ENCODE peak calls at places on chromosomes 3 and 15, in ten cellular contexts. T is WTC11; L is germinal center; N is endodermal cell; S is skeletal muscle cell; Y is AG08396; R is mucosa of descending colon; M is stimulated activated CD4-positive, alpha-beta T cell treated with anti-CD3 and anti-CD28 coated beads, TNF-alpha, amount 100 ng/mL, for 4 hours; U is A172; O is T-cell. E is an unnamed sample.

GRCh38 chr3:129112308-129113052 is 9.1 kb downstream of the RAB43 start:
- DNase-seq in T (no peak), L (no peak), N (no peak), S (peak), Y (no peak), R (no peak), M (no peak), U (no peak), O (no peak), E (no peak)

GRCh38 chr15:74403981-74404563 is 29.7 kb downstream of the SEMA7A start:
- DNase-seq in T (no peak), L (peak), N (no peak), S (no peak), Y (no peak), R (no peak), M (no peak), U (no peak), O (no peak), E (no peak)

GRCh38 chr15:76843269-76843668 is 61.9 kb downstream of the SCAPER start:
- DNase-seq in T (no peak), L (no peak), N (no peak), S (no peak), Y (no peak), R (no peak), M (no peak), U (no peak), O (no peak), E (no peak)

GRCh38 chr3:187841552-187841951 is 96.3 kb upstream of the BCL6 start:
- DNase-seq in T (no peak), L (no peak), N (no peak), S (no peak), Y (peak), R (no peak), M (no peak), U (peak), O (no peak), E (no peak)

GRCh38 chr3:25843332-25843731 is 53.4 kb downstream of the OXSM start:
- DNase-seq in T (no peak), L (no peak), N (no peak), S (no peak), Y (no peak), R (no peak), M (no peak), U (no peak), O (no peak), E (no peak)

GRCh38 chr15:99502661-99503060 is 63.1 kb upstream of the MEF2A start:
- DNase-seq in T (no peak), L (no peak), N (peak), S (no peak), Y (no peak), R (no peak), M (no peak), U (no peak), O (no peak), E (no peak)

GRCh38 chr15:79168922-79169322 is 78.3 kb upstream of the RASGRF1 start:
- DNase-seq in T (peak), L (no peak), N (peak), S (no peak), Y (no peak), R (no peak), M (no peak), U (peak), O (no peak), E (no peak)

GRCh38 chr15:94231728-94232086 is 346 bp downstream of the MCTP2 start:
- DNase-seq in T (no peak), L (peak), N (no peak), S (no peak), Y (peak), R (no peak), M (no peak), U (no peak), O (no peak), E (no peak)

GRCh38 chr15:90701880-90702630 is 15.1 kb upstream of the BLM start:
- DNase-seq in T (no peak), L (no peak), N (no peak), S (no peak), Y (no peak), R (peak), M (no peak), U (no peak), O (no peak), E (no peak)

GRCh38 chr3:112499328-112499727 is at the start of gene BTLA:
- DNase-seq in T (no peak), L (peak), N (no peak), S (no peak), Y (no peak), R (no peak), M (no peak), U (no peak), O (peak), E (no peak)

GRCh38 chr3:104080228-104080627 is 1286.5 kb upstream of the ALCAM start:
- DNase-seq in T (no peak), L (no peak), N (no peak), S (no peak), Y (no peak), R (no peak), M (no peak), U (no peak), O (no peak), E (no peak)

GRCh38 chr3:81249540-81250029 is 511.9 kb downstream of the GBE1 start:
- DNase-seq in T (no peak), L (no peak), N (no peak), S (peak), Y (no peak), R (peak), M (no peak), U (no peak), O (no peak), E (no peak)

GRCh38 chr3:31172336-31172735 is 277.9 kb upstream of the GADL1 start:
- DNase-seq in T (no peak), L (no peak), N (no peak), S (no peak), Y (no peak), R (no peak), M (no peak), U (no peak), O (no peak), E (no peak)

GRCh38 chr3:94185753-94186152 is 122.9 kb downstream of the NSUN3 start:
- DNase-seq in T (no peak), L (no peak), N (no peak), S (no peak), Y (no peak), R (no peak), M (no peak), U (peak), O (no peak), E (no peak)

GRCh38 chr3:148962513-148962912 is 28.8 kb upstream of the GYG1 start:
- DNase-seq in T (peak), L (no peak), N (peak), S (peak), Y (peak), R (no peak), M (no peak), U (peak), O (no peak), E (no peak)

GRCh38 chr3:36804295-36805055 is 40.1 kb upstream of the DCLK3 start:
- DNase-seq in T (peak), L (no peak), N (peak), S (no peak), Y (no peak), R (no peak), M (no peak), U (no peak), O (no peak), E (no peak)

GRCh38 chr15:78064544-78064943 is 13.0 kb downstream of the TBC1D2B start:
- DNase-seq in T (no peak), L (no peak), N (no peak), S (no peak), Y (no peak), R (no peak), M (no peak), U (no peak), O (no peak), E (no peak)

GRCh38 chr15:22892333-22892732 is 53.9 kb downstream of the NIPA2 start:
- DNase-seq in T (no peak), L (no peak), N (peak), S (no peak), Y (no peak), R (no peak), M (no peak), U (no peak), O (no peak), E (no peak)

GRCh38 chr3:36701249-36701572 is 63.1 kb downstream of the DCLK3 start:
- DNase-seq in T (no peak), L (no peak), N (no peak), S (no peak), Y (no peak), R (no peak), M (no peak), U (no peak), O (no peak), E (no peak)

GRCh38 chr3:52394751-52395502 is 50.0 kb downstream of the SEMA3G start:
- DNase-seq in T (no peak), L (no peak), N (no peak), S (no peak), Y (no peak), R (no peak), M (no peak), U (no peak), O (no peak), E (no peak)

GRCh38 chr15:52309154-52309548 is 13.5 kb upstream of the MYO5C start:
- DNase-seq in T (no peak), L (peak), N (no peak), S (no peak), Y (no peak), R (no peak), M (no peak), U (no peak), O (no peak), E (no peak)

E was measured in effector memory CD8-positive, alpha-beta T cell.